ENCODE peak calls at places on chromosomes 12 and 14, in nine cellular contexts. B is DND-41; R is brain microvascular endothelial cell; Z is GM12892; I is activated CD8-positive, alpha-beta memory T cell treated with anti-CD3 and anti-CD28 coated beads for 1 hour; G is HTR-8/SVneo; U is foreskin keratinocyte; Y is heart left ventricle; F is PC-3. A is an unnamed sample.

GRCh38 chr14:69539631-69540410 is 34.9 kb downstream of the CCDC177 start:
- DNase-seq in R (no peak), F (no peak), B (no peak), U (peak), Z (no peak), G (no peak), I (no peak), Y (no peak), A (no peak)

GRCh38 chr12:87981495-87981894 is 47.7 kb downstream of the C12orf50 start:
- DNase-seq in I (no peak), Y (no peak), G (no peak), B (no peak), R (peak), Z (no peak), F (no peak), U (no peak), A (no peak)

GRCh38 chr14:39266589-39266870 is 32.8 kb downstream of the MIA2 start:
- DNase-seq in Y (peak), G (no peak), B (no peak), F (no peak), Z (no peak), I (no peak), R (no peak), U (no peak), A (peak)

GRCh38 chr12:65608319-65608916 is 215.9 kb upstream of the HMGA2 start:
- DNase-seq in R (peak), F (peak), B (no peak), Z (no peak), Y (no peak), G (no peak), U (peak), I (no peak), A (no peak)

GRCh38 chr12:74365178-74365964 is 172.3 kb upstream of the ATXN7L3B start:
- DNase-seq in Y (no peak), G (peak), B (peak), R (peak), U (peak), F (peak), I (no peak), Z (no peak), A (peak)

GRCh38 chr14:32560213-32560857 is 231.2 kb downstream of the AKAP6 start:
- DNase-seq in B (peak), Y (peak), R (peak), U (peak), F (peak), Z (no peak), I (no peak), G (peak), A (peak)

GRCh38 chr12:53098354-53098981 is 1.0 kb downstream of the IGFBP6 start:
- DNase-seq in R (peak), Y (no peak), B (no peak), Z (no peak), U (peak), I (no peak), G (peak), F (peak), A (no peak)

GRCh38 chr14:93788557-93789365 is 476 bp upstream of the PRIMA1 start:
- DNase-seq in Y (peak), B (no peak), F (peak), R (no peak), G (peak), U (peak), I (no peak), Z (no peak), A (no peak)

GRCh38 chr12:24922109-24922508 is 26.8 kb downstream of the BCAT1 start:
- DNase-seq in Y (no peak), B (no peak), G (no peak), Z (no peak), R (no peak), I (no peak), F (no peak), U (peak), A (no peak)

GRCh38 chr12:113853491-113853890 is 112.6 kb downstream of the RBM19 start:
- DNase-seq in G (no peak), B (no peak), U (no peak), I (no peak), R (no peak), Y (no peak), Z (no peak), F (no peak), A (no peak)

A was measured in GM19239.